ENCODE peak calls at places on chromosomes 11 and 22, in four cellular contexts. G, Y, N and A are unnamed samples.

GRCh38 chr11:69888671-69889076 is 69.5 kb upstream of the FGF3 start:
- DNase-seq in G (peak; percentile 42), Y (peak; percentile 69), N (peak; percentile 84), A (peak; percentile 61)

GRCh38 chr22:46737105-46737975 is 712 bp downstream of the CERK start:
- DNase-seq in G (peak; percentile 27), Y (no peak), N (peak; percentile 57), A (no peak)

GRCh38 chr11:67303989-67304411 is 670 bp downstream of the SSH3 start:
- DNase-seq in G (peak; percentile 30), Y (no peak), N (peak; percentile 42), A (peak; percentile 71)

GRCh38 chr11:119116601-119117000 is 4.8 kb upstream of the HINFP start:
- DNase-seq in G (no peak), Y (no peak), N (no peak), A (no peak)

GRCh38 chr11:78428273-78428651 is 10.6 kb upstream of the GAB2 start:
- DNase-seq in G (no peak), Y (no peak), N (no peak), A (no peak)

GRCh38 chr11:94655291-94655690 is 88.1 kb downstream of the PIWIL4 start:
- DNase-seq in G (no peak), Y (no peak), N (no peak), A (no peak)

GRCh38 chr11:126034026-126034822 is 28.4 kb downstream of the CDON start:
- DNase-seq in G (no peak), Y (no peak), N (no peak), A (no peak)

GRCh38 chr22:24009227-24010017 is 1.7 kb upstream of the CABIN1 start:
- DNase-seq in G (no peak), Y (no peak), N (no peak), A (no peak)

GRCh38 chr11:100684101-100685065 is 2.7 kb upstream of the ARHGAP42 start:
- DNase-seq in G (no peak), Y (peak; percentile 25), N (no peak), A (no peak)

GRCh38 chr22:16824718-16825687 is at the start of gene XKR3:
- DNase-seq in G (peak; percentile 31), Y (peak; percentile 50), N (no peak), A (no peak)

GRCh38 chr11:12721816-12722604 is 47.8 kb downstream of the TEAD1 start:
- DNase-seq in G (no peak), Y (no peak), N (no peak), A (no peak)

GRCh38 chr11:100876826-100877545 is 189.9 kb downstream of the ARHGAP42 start:
- DNase-seq in G (peak; percentile 96), Y (peak; percentile 47), N (peak; percentile 46), A (no peak)

GRCh38 chr22:40491990-40492631 is 121.7 kb downstream of the SGSM3 start:
- DNase-seq in G (peak; percentile 39), Y (no peak), N (no peak), A (no peak)

GRCh38 chr11:65280646-65281045 is 18.9 kb downstream of the POLA2 start:
- DNase-seq in G (no peak), Y (no peak), N (no peak), A (no peak)

GRCh38 chr11:9090488-9091043 is 833 bp downstream of the SCUBE2 start:
- DNase-seq in G (no peak), Y (no peak), N (no peak), A (no peak)

GRCh38 chr11:9001736-9002135 is 2.1 kb downstream of the NRIP3 start:
- DNase-seq in G (peak; percentile 82), Y (peak; percentile 56), N (no peak), A (no peak)

GRCh38 chr11:55661901-55662300 is at the start of gene OR4C6:
- DNase-seq in G (no peak), Y (no peak), N (no peak), A (no peak)

GRCh38 chr11:32023370-32023964 is 67.4 kb upstream of the RCN1 start:
- DNase-seq in G (no peak), Y (no peak), N (no peak), A (no peak)

GRCh38 chr11:12274558-12275197 is 102.7 kb upstream of the PARVA start:
- DNase-seq in G (no peak), Y (no peak), N (no peak), A (no peak)

GRCh38 chr22:40332319-40332781 is 13.9 kb upstream of the ADSL start:
- DNase-seq in G (no peak), Y (no peak), N (no peak), A (no peak)

GRCh38 chr22:46352276-46352675 is 16.8 kb downstream of the TRMU start:
- DNase-seq in G (no peak), Y (no peak), N (no peak), A (peak; percentile 24)

GRCh38 chr11:10973416-10973815 is 115.6 kb upstream of the ZBED5 start:
- DNase-seq in G (no peak), Y (no peak), N (no peak), A (no peak)